ENCODE peak calls at places on chromosomes 4 and X, in six cellular contexts. R is CD4-positive, alpha-beta T cell; N is GM03348; T is hippocampal formation; O is heart left ventricle; H is activated CD4-positive, CD25-positive, alpha-beta regulatory T cell. U is an unnamed sample.
A peak's percentile ranks its signal among the peaks of the same experiment; 100 is the strongest.

GRCh38 chr4:19791422-19792113 is 460.1 kb upstream of the SLIT2 start:
- DNase-seq in N (no peak), O (no peak), R (no peak), H (no peak), T (no peak), U (no peak)

GRCh38 chrX:63514575-63514967 is 163.4 kb upstream of the SPIN4 start:
- DNase-seq in O (no peak), T (no peak), H (no peak), N (peak; percentile 4), R (no peak), U (no peak)

GRCh38 chrX:40108084-40108958 is 10.6 kb upstream of the BCOR start:
- DNase-seq in N (no peak), T (peak; percentile 31), R (no peak), O (peak; percentile 45), H (no peak), U (no peak)

GRCh38 chrX:121010218-121010617 is 24.7 kb upstream of the CT47A1 start:
- DNase-seq in O (no peak), T (no peak), N (no peak), R (no peak), H (no peak), U (no peak)

GRCh38 chr4:164935363-164935762 is 42.1 kb downstream of the TRIM61 start:
- DNase-seq in O (no peak), H (no peak), N (no peak), R (no peak), T (no peak), U (no peak)

GRCh38 chrX:14065800-14066199 is 36.1 kb upstream of the GEMIN8 start:
- DNase-seq in H (no peak), T (no peak), R (no peak), O (no peak), N (no peak), U (no peak)

GRCh38 chr4:11635336-11635735 is 206.6 kb upstream of the HS3ST1 start:
- DNase-seq in R (no peak), T (no peak), O (no peak), H (no peak), N (no peak), U (no peak)

GRCh38 chr4:145815626-145816025 is 123.0 kb downstream of the ZNF827 start:
- DNase-seq in O (no peak), H (no peak), T (no peak), R (no peak), N (peak; percentile 20), U (no peak)

GRCh38 chrX:153845842-153846241 is 15.5 kb upstream of the PDZD4 start:
- DNase-seq in H (no peak), O (no peak), N (no peak), T (no peak), R (no peak), U (no peak)

GRCh38 chrX:30777575-30777974 is 111.5 kb downstream of the TAB3 start:
- DNase-seq in O (no peak), N (no peak), T (no peak), H (no peak), R (no peak), U (no peak)

GRCh38 chr4:98662619-98663225 is 4.3 kb upstream of the TSPAN5 start:
- DNase-seq in N (no peak), R (peak; percentile 41), H (no peak), O (no peak), T (no peak), U (peak; percentile 19)

GRCh38 chr4:102438396-102438795 is 62.8 kb upstream of the NFKB1 start:
- DNase-seq in O (no peak), R (no peak), T (no peak), H (no peak), N (no peak), U (no peak)

GRCh38 chrX:100911731-100912130 is 17.0 kb downstream of the XKRX start:
- DNase-seq in O (no peak), H (no peak), T (no peak), N (no peak), R (no peak), U (no peak)

GRCh38 chrX:9352683-9353430 is 112.0 kb upstream of the TBL1X start:
- DNase-seq in R (no peak), N (peak; percentile 54), T (no peak), H (no peak), O (peak; percentile 38), U (no peak)

GRCh38 chr4:151417766-151418376 is 8.9 kb downstream of the FHIP1A start:
- DNase-seq in O (no peak), T (no peak), H (no peak), N (no peak), R (no peak), U (no peak)

GRCh38 chrX:139202742-139203410 is 327.7 kb upstream of the F9 start:
- DNase-seq in H (no peak), T (no peak), R (no peak), N (no peak), O (no peak), U (no peak)

GRCh38 chr4:10288830-10289533 is 168.2 kb downstream of the ZNF518B start:
- DNase-seq in N (no peak), R (no peak), T (no peak), H (no peak), O (no peak), U (no peak)